ENCODE peak calls at places on chromosomes 11 and 22, in four cellular contexts. B is GM12892, J is heart right ventricle, C is RWPE2. A is an unnamed sample.

GRCh38 chr11:63719987-63720386 is 38.7 kb downstream of the RTN3 start:
- DNase-seq in C (no peak), J (no peak), B (no peak), A (no peak)

GRCh38 chr11:76209956-76210885 is 3.9 kb upstream of the WNT11 start:
- DNase-seq in B (no peak), C (no peak), J (peak; percentile 56), A (no peak)

GRCh38 chr22:48837341-48837935 is 990.2 kb downstream of the BRD1 start:
- DNase-seq in C (no peak), J (no peak), B (no peak), A (no peak)

GRCh38 chr11:117154468-117154867 is 10.4 kb downstream of the PAFAH1B2 start:
- DNase-seq in C (no peak), B (no peak), J (no peak), A (no peak)

GRCh38 chr11:33770236-33770635 is 4.1 kb downstream of the FBXO3 start:
- DNase-seq in C (no peak), J (no peak), B (no peak), A (no peak)

GRCh38 chr11:132623496-132623895 is 908.8 kb downstream of the OPCML start:
- DNase-seq in B (no peak), J (no peak), C (no peak), A (no peak)

GRCh38 chr22:19902245-19902699 is 39.3 kb upstream of the COMT start:
- DNase-seq in B (no peak), C (no peak), J (no peak), A (no peak)

GRCh38 chr22:35601743-35602633 is 15.1 kb downstream of the MB start:
- DNase-seq in J (no peak), B (no peak), C (peak; percentile 80), A (no peak)

GRCh38 chr22:46175631-46176030 is 25.3 kb downstream of the PPARA start:
- DNase-seq in J (no peak), B (no peak), C (no peak), A (no peak)

GRCh38 chr11:116188350-116188749 is 584.4 kb downstream of the BUD13 start:
- DNase-seq in C (no peak), B (no peak), J (no peak), A (no peak)

GRCh38 chr11:112627588-112628045 is 333.6 kb upstream of the NCAM1 start:
- DNase-seq in B (no peak), C (no peak), J (no peak), A (no peak)

GRCh38 chr11:79438631-79439429 is 2.0 kb downstream of the TENM4 start:
- DNase-seq in B (peak; percentile 23), C (no peak), J (peak; percentile 9), A (peak; percentile 50)

GRCh38 chr11:16902182-16902581 is 112.0 kb downstream of the PLEKHA7 start:
- DNase-seq in J (no peak), C (no peak), B (no peak), A (no peak)

GRCh38 chr11:45163956-45164575 is 17.6 kb downstream of the PRDM11 start:
- DNase-seq in C (no peak), J (no peak), B (no peak), A (no peak)

GRCh38 chr11:12439615-12440014 is 62.2 kb downstream of the PARVA start:
- DNase-seq in B (no peak), C (no peak), J (no peak), A (no peak)

GRCh38 chr22:37010976-37011375 is 8.3 kb downstream of the TST start:
- DNase-seq in C (no peak), B (no peak), J (no peak), A (no peak)

GRCh38 chr22:21921729-21922128 is 30.9 kb downstream of the PPM1F start:
- DNase-seq in C (no peak), J (no peak), B (no peak), A (no peak)

GRCh38 chr11:7252683-7253213 is 1.0 kb downstream of the SYT9 start:
- DNase-seq in J (no peak), B (no peak), C (peak; percentile 38), A (no peak)

GRCh38 chr11:8717876-8718753 is 35.5 kb downstream of the RPL27A start:
- DNase-seq in B (no peak), C (no peak), J (peak; percentile 57), A (no peak)

GRCh38 chr11:125404811-125405481 is 91.1 kb downstream of the FEZ1 start:
- DNase-seq in C (no peak), B (peak; percentile 69), J (peak; percentile 73), A (peak; percentile 11)

GRCh38 chr11:63877658-63878241 is 38.8 kb downstream of the MARK2 start:
- DNase-seq in B (no peak), J (no peak), C (no peak), A (no peak)

GRCh38 chr11:134578807-134579708 is 167.0 kb upstream of the B3GAT1 start:
- DNase-seq in C (no peak), J (no peak), B (no peak), A (peak; percentile 2)

GRCh38 chr11:119755351-119756071 is 26.5 kb upstream of the NECTIN1 start:
- DNase-seq in B (no peak), J (no peak), C (no peak), A (no peak)

GRCh38 chr11:119147604-119148333 is 1.1 kb upstream of the ABCG4 start:
- DNase-seq in C (no peak), J (no peak), B (no peak), A (peak; percentile 29)

GRCh38 chr11:33703771-33704170 is 3.1 kb upstream of the C11orf91 start:
- DNase-seq in J (no peak), C (no peak), B (no peak), A (no peak)

GRCh38 chr11:1866776-1867175 is 13.9 kb downstream of the LSP1 start:
- DNase-seq in J (no peak), B (no peak), C (no peak), A (no peak)

GRCh38 chr11:115199501-115199900 is 304.7 kb downstream of the CADM1 start:
- DNase-seq in J (no peak), C (no peak), B (no peak), A (no peak)

GRCh38 chr11:84612645-84613044 is 1014.5 kb downstream of the DLG2 start:
- DNase-seq in J (no peak), C (no peak), B (no peak), A (no peak)

GRCh38 chr22:26558246-26558895 is 31.6 kb downstream of the TPST2 start:
- DNase-seq in J (no peak), C (no peak), B (no peak), A (no peak)

GRCh38 chr11:95993438-95994339 is 69.8 kb upstream of the MTMR2 start:
- DNase-seq in C (no peak), B (no peak), J (no peak), A (no peak)

GRCh38 chr11:126106929-126107328 is 44.3 kb upstream of the CDON start:
- DNase-seq in B (no peak), C (no peak), J (no peak), A (no peak)

GRCh38 chr22:30054067-30054763 is 26.0 kb upstream of the HORMAD2 start:
- DNase-seq in C (no peak), B (no peak), J (no peak), A (no peak)

GRCh38 chr22:26547426-26547825 is 35.2 kb upstream of the TFIP11 start:
- DNase-seq in B (no peak), C (no peak), J (no peak), A (no peak)

GRCh38 chr11:109048098-109048497 is 373.9 kb upstream of the C11orf87 start:
- DNase-seq in B (no peak), J (no peak), C (no peak), A (no peak)

GRCh38 chr11:131408011-131408640 is 37.7 kb downstream of the NTM start:
- DNase-seq in B (peak; percentile 13), C (no peak), J (peak; percentile 24), A (no peak)

GRCh38 chr11:11148104-11148509 is 204.9 kb downstream of the CSNK2A3 start:
- DNase-seq in C (no peak), B (no peak), J (peak; percentile 78), A (no peak)